ENCODE peak calls at places on chromosomes 6 and 20, in six cellular contexts. K is uterus, F is endothelial cell of umbilical vein, N is A549, R is fibroblast of lung, P is neuronal stem cell. G is an unnamed sample.

GRCh38 chr6:149925974-149926777 is 3.3 kb upstream of the RAET1G start:
- DNase-seq in N (peak; percentile 33), R (peak; percentile 62), P (peak; percentile 70), F (peak; percentile 80), K (peak; percentile 89), G (peak; percentile 96)

GRCh38 chr20:47334022-47334551 is 22.4 kb downstream of the ZMYND8 start:
- DNase-seq in R (peak; percentile 98), P (no peak), N (peak; percentile 77), K (no peak), F (peak; percentile 96), G (no peak)

GRCh38 chr6:43504756-43505593 is 5.2 kb downstream of the LRRC73 start:
- DNase-seq in N (no peak), K (no peak), R (no peak), P (no peak), F (no peak), G (no peak)

GRCh38 chr6:151060742-151061100 is 179.0 kb upstream of the AKAP12 start:
- DNase-seq in R (peak; percentile 68), N (no peak), K (no peak), P (no peak), F (no peak), G (no peak)

GRCh38 chr6:142846883-142847287 is 98.1 kb downstream of the HIVEP2 start:
- DNase-seq in R (peak; percentile 93), K (peak; percentile 33), P (no peak), F (peak; percentile 91), N (no peak), G (peak; percentile 76)

GRCh38 chr20:39893013-39893685 is 795.9 kb downstream of the MAFB start:
- DNase-seq in P (no peak), F (no peak), N (no peak), R (peak; percentile 86), K (no peak), G (no peak)

GRCh38 chr6:161694995-161695394 is 421.1 kb upstream of the AGPAT4 start:
- DNase-seq in R (peak; percentile 11), F (peak; percentile 4), K (no peak), N (no peak), P (no peak), G (no peak)

GRCh38 chr6:125066964-125067363 is 86.6 kb upstream of the TPD52L1 start:
- DNase-seq in N (no peak), F (no peak), R (peak; percentile 89), P (no peak), K (no peak), G (no peak)

GRCh38 chr20:14384411-14384810 is 47.0 kb upstream of the FLRT3 start:
- DNase-seq in K (no peak), F (no peak), N (no peak), P (no peak), R (no peak), G (no peak)

GRCh38 chr6:39430968-39431523 is 108.5 kb upstream of the KCNK16 start:
- DNase-seq in N (no peak), P (no peak), F (no peak), K (peak; percentile 19), R (peak; percentile 41), G (peak; percentile 78)

GRCh38 chr6:22956029-22956715 is 386.8 kb downstream of the HDGFL1 start:
- DNase-seq in N (no peak), P (no peak), R (no peak), K (no peak), F (no peak), G (no peak)

GRCh38 chr20:14996883-14997672 is 659.7 kb upstream of the FLRT3 start:
- DNase-seq in N (no peak), K (no peak), R (no peak), F (no peak), P (no peak), G (no peak)

GRCh38 chr6:36947570-36948351 is 6.8 kb upstream of the PI16 start:
- DNase-seq in R (peak; percentile 23), K (no peak), F (no peak), N (no peak), P (no peak), G (no peak)

GRCh38 chr20:38156280-38156679 is 8.8 kb downstream of the TGM2 start:
- DNase-seq in R (no peak), P (no peak), N (no peak), K (no peak), F (no peak), G (no peak)

GRCh38 chr6:148746363-148747144 is at the start of gene UST:
- DNase-seq in F (peak; percentile 60), N (peak; percentile 47), K (peak; percentile 88), P (peak; percentile 90), R (peak; percentile 93), G (peak; percentile 96)
- H3K27ac ChIP-seq in F (no peak within 1 kb of the TSS), N (peak within 1 kb of the TSS; percentile 67), K (peak within 1 kb of the TSS; percentile 94), P (peak within 1 kb of the TSS; percentile 83), R (peak within 1 kb of the TSS; percentile 66), G (peak within 1 kb of the TSS; percentile 87)

GRCh38 chr6:71410164-71410566 is 121.6 kb downstream of the OGFRL1 start:
- DNase-seq in K (no peak), P (no peak), R (peak; percentile 54), N (no peak), F (no peak), G (no peak)
- H3K27ac ChIP-seq in K (no peak overlapping the region), P (no peak overlapping the region), R (no peak overlapping the region), N (peak overlapping the region; percentile 86), F (no peak overlapping the region), G (no peak overlapping the region)

GRCh38 chr20:50517817-50518154 is 7.6 kb downstream of the PTPN1 start:
- DNase-seq in N (no peak), K (no peak), R (peak; percentile 47), P (no peak), F (no peak), G (no peak)
- H3K27ac ChIP-seq in N (no peak overlapping the region), K (peak overlapping the region; percentile 24), R (no peak overlapping the region), P (no peak overlapping the region), F (no peak overlapping the region), G (no peak overlapping the region)

GRCh38 chr6:166058064-166058739 is 109.4 kb downstream of the TBXT start:
- DNase-seq in N (no peak), P (peak; percentile 11), R (peak; percentile 78), F (no peak), K (peak; percentile 70), G (no peak)
- H3K27ac ChIP-seq in N (no peak overlapping the region), P (no peak overlapping the region), R (no peak overlapping the region), F (no peak overlapping the region), K (peak overlapping the region; percentile 80), G (no peak overlapping the region)

G was measured in tibial artery.